ENCODE peak calls at places on chromosomes 3 and 15, in eight cellular contexts. V is astrocyte of the cerebellum; H is GM20000; M is tibial nerve; A is WTC11; F is activated CD8-positive, alpha-beta T cell treated with anti-CD3 and anti-CD28 coated beads for 36 hours; L is fibroblast of pulmonary artery; K is thyroid gland. R is an unnamed sample.

GRCh38 chr3:116929534-116930222 is 220.1 kb downstream of the TUSC7 start:
- DNase-seq in V (no peak), H (no peak), M (no peak), A (no peak), F (no peak), L (peak; percentile 7), K (no peak), R (no peak)

GRCh38 chr15:35880896-35881295 is 334.9 kb upstream of the DPH6 start:
- DNase-seq in V (no peak), H (no peak), M (no peak), A (no peak), F (no peak), L (no peak), K (no peak), R (no peak)

GRCh38 chr3:113736548-113737089 is 9.4 kb downstream of the NAA50 start:
- DNase-seq in V (peak; percentile 63), H (peak; percentile 40), M (no peak), A (no peak), F (peak; percentile 8), L (peak; percentile 84), K (peak; percentile 15), R (no peak)

GRCh38 chr15:38254065-38254883 is 1.6 kb downstream of the SPRED1 start:
- DNase-seq in V (no peak), H (peak; percentile 63), M (peak; percentile 60), A (no peak), F (peak; percentile 61), L (peak; percentile 77), K (peak; percentile 55), R (no peak)

GRCh38 chr15:69845159-69845558 is 252.6 kb downstream of the TLE3 start:
- DNase-seq in V (no peak), H (no peak), M (no peak), A (no peak), F (no peak), L (no peak), K (no peak), R (no peak)

GRCh38 chr3:17800232-17800631 is 57.8 kb upstream of the TBC1D5 start:
- DNase-seq in V (no peak), H (no peak), M (no peak), A (no peak), F (no peak), L (peak; percentile 20), K (no peak), R (no peak)

GRCh38 chr3:1082024-1082633 is 10.7 kb upstream of the CNTN6 start:
- DNase-seq in V (peak; percentile 59), H (peak; percentile 11), M (peak; percentile 53), A (no peak), F (peak; percentile 13), L (peak; percentile 58), K (peak; percentile 73), R (no peak)

GRCh38 chr3:20041197-20041780 is 1.0 kb downstream of the KAT2B start:
- DNase-seq in V (no peak), H (peak; percentile 75), M (peak; percentile 88), A (peak; percentile 76), F (peak; percentile 89), L (peak; percentile 59), K (peak; percentile 97), R (no peak)

GRCh38 chr3:177842743-177843734 is 645.8 kb upstream of the TBL1XR1 start:
- DNase-seq in V (no peak), H (no peak), M (no peak), A (no peak), F (no peak), L (no peak), K (no peak), R (no peak)

GRCh38 chr3:109685084-109686079 is 348.0 kb upstream of the DPPA4 start:
- DNase-seq in V (peak; percentile 99), H (no peak), M (peak; percentile 64), A (no peak), F (no peak), L (peak; percentile 99), K (peak; percentile 51), R (no peak)

GRCh38 chr3:122893754-122894668 is 99.1 kb downstream of the SLC49A4 start:
- DNase-seq in V (no peak), H (no peak), M (no peak), A (no peak), F (no peak), L (no peak), K (no peak), R (no peak)

GRCh38 chr3:66665021-66665695 is 164.3 kb upstream of the LRIG1 start:
- DNase-seq in V (no peak), H (no peak), M (no peak), A (no peak), F (no peak), L (no peak), K (no peak), R (no peak)

GRCh38 chr15:79849789-79850188 is 47.0 kb downstream of the MTHFS start:
- DNase-seq in V (peak; percentile 29), H (peak; percentile 25), M (no peak), A (peak; percentile 63), F (peak; percentile 43), L (peak; percentile 69), K (peak; percentile 85), R (no peak)
- TF ChIP-seq CTCF in V (peak; percentile 83), H (peak; percentile 59), M (peak; percentile 27), A (peak; percentile 45), F (peak; percentile 66), L (peak; percentile 91), K (peak; percentile 93), R (peak; percentile 44)

GRCh38 chr3:62667714-62668113 is 207.5 kb downstream of the CADPS start:
- DNase-seq in V (no peak), H (no peak), M (no peak), A (peak; percentile 49), F (no peak), L (no peak), K (no peak), R (no peak)
- TF ChIP-seq CTCF in V (no peak), H (no peak), M (no peak), A (peak; percentile 52), F (no peak), L (no peak), K (no peak), R (peak; percentile 9)

GRCh38 chr15:101646652-101647051 is 5.5 kb downstream of the TM2D3 start:
- DNase-seq in V (no peak), H (no peak), M (no peak), A (no peak), F (no peak), L (peak; percentile 11), K (peak; percentile 68), R (no peak)

GRCh38 chr15:101641134-101641764 is 10.9 kb downstream of the TM2D3 start:
- DNase-seq in V (peak; percentile 53), H (peak; percentile 70), M (peak; percentile 89), A (peak; percentile 76), F (peak; percentile 88), L (peak; percentile 85), K (peak; percentile 77), R (no peak)

GRCh38 chr15:101641894-101642293 is 10.3 kb downstream of the TM2D3 start:
- DNase-seq in V (no peak), H (peak; percentile 33), M (no peak), A (no peak), F (no peak), L (peak; percentile 90), K (no peak), R (no peak)

GRCh38 chr15:101637549-101638318 is 14.4 kb downstream of the TM2D3 start:
- DNase-seq in V (no peak), H (no peak), M (no peak), A (no peak), F (no peak), L (peak; percentile 33), K (no peak), R (no peak)

GRCh38 chr15:101642361-101642760 is 9.8 kb downstream of the TM2D3 start:
- DNase-seq in V (no peak), H (no peak), M (no peak), A (no peak), F (no peak), L (peak; percentile 40), K (no peak), R (no peak)
- TF ChIP-seq CTCF in V (no peak), H (no peak), M (no peak), A (no peak), F (no peak), L (peak; percentile 24), K (no peak), R (no peak)

GRCh38 chr3:16357191-16357590 is 92.2 kb downstream of the OXNAD1 start:
- DNase-seq in V (no peak), H (no peak), M (no peak), A (no peak), F (no peak), L (peak; percentile 18), K (no peak), R (no peak)
- TF ChIP-seq CTCF in V (peak; percentile 12), H (no peak), M (no peak), A (no peak), F (no peak), L (no peak), K (no peak), R (no peak)

GRCh38 chr3:51436998-51437639 is 46.0 kb downstream of the RBM15B start:
- DNase-seq in V (no peak), H (no peak), M (no peak), A (no peak), F (no peak), L (no peak), K (no peak), R (no peak)

GRCh38 chr3:51434110-51434509 is 43.0 kb downstream of the RBM15B start:
- DNase-seq in V (no peak), H (no peak), M (no peak), A (no peak), F (no peak), L (no peak), K (no peak), R (no peak)

GRCh38 chr3:51429138-51429537 is 38.1 kb downstream of the RBM15B start:
- DNase-seq in V (no peak), H (no peak), M (no peak), A (no peak), F (no peak), L (no peak), K (no peak), R (no peak)

GRCh38 chr3:51434746-51435323 is 43.8 kb downstream of the RBM15B start:
- DNase-seq in V (peak; percentile 31), H (peak; percentile 59), M (peak; percentile 51), A (peak; percentile 30), F (peak; percentile 62), L (peak; percentile 72), K (peak; percentile 38), R (peak; percentile 41)
- TF ChIP-seq CTCF in V (peak; percentile 82), H (peak; percentile 61), M (peak; percentile 53), A (peak; percentile 49), F (peak; percentile 67), L (peak; percentile 92), K (peak; percentile 55), R (peak; percentile 71)

R was measured in D721Med.